ENCODE peak calls at places on chromosomes 11 and 22, in four cellular contexts. T is hypothalamus, U is iris pigment epithelial cell, C is EL. Z is an unnamed sample.

GRCh38 chr11:69157156-69157821 is 1.6 kb downstream of the SMIM38 start:
- DNase-seq in C (peak), T (peak), U (peak), Z (no peak)

GRCh38 chr11:46778416-46778815 is 59.4 kb downstream of the F2 start:
- DNase-seq in U (no peak), T (no peak), C (no peak), Z (no peak)

GRCh38 chr11:115497303-115497702 is 6.9 kb downstream of the CADM1 start:
- DNase-seq in T (no peak), U (no peak), C (no peak), Z (no peak)

GRCh38 chr11:17735823-17736772 is 1.5 kb downstream of the KCNC1 start:
- DNase-seq in U (no peak), C (no peak), T (no peak), Z (no peak)

GRCh38 chr11:99418927-99419707 is 398.4 kb downstream of the CNTN5 start:
- DNase-seq in T (no peak), U (peak), C (peak), Z (no peak)

GRCh38 chr11:41146326-41146725 is 313.1 kb downstream of the LRRC4C start:
- DNase-seq in C (no peak), U (no peak), T (no peak), Z (no peak)

GRCh38 chr11:95711162-95711944 is 78.2 kb downstream of the FAM76B start:
- DNase-seq in C (no peak), U (peak), T (no peak), Z (no peak)

GRCh38 chr11:72223615-72224586 is 666 bp upstream of the INPPL1 start:
- DNase-seq in C (peak), U (peak), T (peak), Z (peak)

GRCh38 chr11:61917357-61918109 is at the start of gene RAB3IL1:
- DNase-seq in C (peak), U (peak), T (peak), Z (peak)

GRCh38 chr11:42066113-42066512 is 606.7 kb upstream of the LRRC4C start:
- DNase-seq in T (no peak), C (no peak), U (no peak), Z (no peak)

GRCh38 chr22:23836692-23837495 is 1.9 kb downstream of the DERL3 start:
- DNase-seq in U (no peak), C (no peak), T (no peak), Z (no peak)

GRCh38 chr22:46561435-46561905 is 24.1 kb upstream of the CELSR1 start:
- DNase-seq in T (no peak), U (no peak), C (peak), Z (no peak)

GRCh38 chr22:35064664-35065063 is 1.3 kb upstream of the ISX start:
- DNase-seq in T (no peak), U (no peak), C (peak), Z (no peak)